ENCODE peak calls at places on chromosomes 4 and X, in seven cellular contexts. One of them, this sample, is unnamed.

GRCh38 chr4:91243132-91243531 is 1060.6 kb upstream of the GRID2 start:
- DNase-seq in AG09319: no peak
- DNase-seq in activated CD8-positive, alpha-beta memory T cell treated with anti-CD3 and anti-CD28 coated beads for 24 hours: no peak
- DNase-seq in mammary epithelial cell: no peak
- DNase-seq in naive B cell: no peak
- DNase-seq in pancreas: no peak
- DNase-seq in NCI-H2029 treated with DMSO at 0.1 percent for 48 hours: peak
- DNase-seq in this sample: peak

GRCh38 chrX:41224606-41225005 is 109.4 kb upstream of the DDX3X start:
- DNase-seq in naive B cell: no peak
- DNase-seq in mammary epithelial cell: no peak
- DNase-seq in activated CD8-positive, alpha-beta memory T cell treated with anti-CD3 and anti-CD28 coated beads for 24 hours: no peak
- DNase-seq in NCI-H2029 treated with DMSO at 0.1 percent for 48 hours: no peak
- DNase-seq in AG09319: no peak
- DNase-seq in pancreas: no peak
- DNase-seq in this sample: no peak

GRCh38 chrX:17022205-17022604 is 75.7 kb downstream of the REPS2 start:
- DNase-seq in NCI-H2029 treated with DMSO at 0.1 percent for 48 hours: no peak
- DNase-seq in mammary epithelial cell: peak
- DNase-seq in pancreas: no peak
- DNase-seq in AG09319: peak
- DNase-seq in naive B cell: no peak
- DNase-seq in activated CD8-positive, alpha-beta memory T cell treated with anti-CD3 and anti-CD28 coated beads for 24 hours: no peak
- DNase-seq in this sample: no peak

GRCh38 chr4:38266616-38267015 is 306.4 kb downstream of the PTTG2 start:
- DNase-seq in NCI-H2029 treated with DMSO at 0.1 percent for 48 hours: no peak
- DNase-seq in activated CD8-positive, alpha-beta memory T cell treated with anti-CD3 and anti-CD28 coated beads for 24 hours: no peak
- DNase-seq in naive B cell: no peak
- DNase-seq in AG09319: no peak
- DNase-seq in mammary epithelial cell: peak
- DNase-seq in pancreas: no peak
- DNase-seq in this sample: peak

GRCh38 chr4:162952232-162952631 is 214.5 kb downstream of the NAF1 start:
- DNase-seq in NCI-H2029 treated with DMSO at 0.1 percent for 48 hours: no peak
- DNase-seq in activated CD8-positive, alpha-beta memory T cell treated with anti-CD3 and anti-CD28 coated beads for 24 hours: no peak
- DNase-seq in naive B cell: no peak
- DNase-seq in pancreas: no peak
- DNase-seq in AG09319: no peak
- DNase-seq in mammary epithelial cell: peak
- DNase-seq in this sample: peak

GRCh38 chr4:72314869-72315268 is 254.2 kb downstream of the ADAMTS3 start:
- DNase-seq in naive B cell: no peak
- DNase-seq in AG09319: peak
- DNase-seq in NCI-H2029 treated with DMSO at 0.1 percent for 48 hours: no peak
- DNase-seq in activated CD8-positive, alpha-beta memory T cell treated with anti-CD3 and anti-CD28 coated beads for 24 hours: no peak
- DNase-seq in pancreas: no peak
- DNase-seq in mammary epithelial cell: peak
- DNase-seq in this sample: peak

GRCh38 chr4:5782829-5783476 is 72.0 kb downstream of the EVC start:
- DNase-seq in naive B cell: no peak
- DNase-seq in activated CD8-positive, alpha-beta memory T cell treated with anti-CD3 and anti-CD28 coated beads for 24 hours: peak
- DNase-seq in AG09319: no peak
- DNase-seq in mammary epithelial cell: no peak
- DNase-seq in NCI-H2029 treated with DMSO at 0.1 percent for 48 hours: peak
- DNase-seq in pancreas: no peak
- DNase-seq in this sample: no peak

GRCh38 chr4:62549601-62550000 is 1349.5 kb downstream of the ADGRL3 start:
- DNase-seq in activated CD8-positive, alpha-beta memory T cell treated with anti-CD3 and anti-CD28 coated beads for 24 hours: no peak
- DNase-seq in mammary epithelial cell: no peak
- DNase-seq in NCI-H2029 treated with DMSO at 0.1 percent for 48 hours: no peak
- DNase-seq in naive B cell: no peak
- DNase-seq in AG09319: no peak
- DNase-seq in pancreas: no peak
- DNase-seq in this sample: no peak

GRCh38 chrX:44042731-44043130 is 69.5 kb upstream of the NDP start:
- DNase-seq in activated CD8-positive, alpha-beta memory T cell treated with anti-CD3 and anti-CD28 coated beads for 24 hours: no peak
- DNase-seq in AG09319: no peak
- DNase-seq in mammary epithelial cell: no peak
- DNase-seq in pancreas: no peak
- DNase-seq in naive B cell: no peak
- DNase-seq in NCI-H2029 treated with DMSO at 0.1 percent for 48 hours: no peak
- DNase-seq in this sample: no peak

GRCh38 chr4:53555111-53555510 is 36.2 kb downstream of the LNX1 start:
- DNase-seq in naive B cell: no peak
- DNase-seq in NCI-H2029 treated with DMSO at 0.1 percent for 48 hours: no peak
- DNase-seq in mammary epithelial cell: no peak
- DNase-seq in AG09319: no peak
- DNase-seq in pancreas: no peak
- DNase-seq in activated CD8-positive, alpha-beta memory T cell treated with anti-CD3 and anti-CD28 coated beads for 24 hours: no peak
- DNase-seq in this sample: no peak

GRCh38 chrX:139508099-139508498 is 22.4 kb upstream of the F9 start:
- DNase-seq in naive B cell: no peak
- DNase-seq in AG09319: no peak
- DNase-seq in activated CD8-positive, alpha-beta memory T cell treated with anti-CD3 and anti-CD28 coated beads for 24 hours: no peak
- DNase-seq in pancreas: no peak
- DNase-seq in NCI-H2029 treated with DMSO at 0.1 percent for 48 hours: no peak
- DNase-seq in mammary epithelial cell: no peak
- DNase-seq in this sample: no peak

GRCh38 chr4:131644619-131645018 is 1504.5 kb upstream of the PCDH10 start:
- DNase-seq in pancreas: no peak
- DNase-seq in naive B cell: no peak
- DNase-seq in mammary epithelial cell: peak
- DNase-seq in NCI-H2029 treated with DMSO at 0.1 percent for 48 hours: no peak
- DNase-seq in AG09319: no peak
- DNase-seq in activated CD8-positive, alpha-beta memory T cell treated with anti-CD3 and anti-CD28 coated beads for 24 hours: no peak
- DNase-seq in this sample: peak

GRCh38 chr4:88953400-88953799 is 103.6 kb downstream of the FAM13A start:
- DNase-seq in NCI-H2029 treated with DMSO at 0.1 percent for 48 hours: no peak
- DNase-seq in pancreas: no peak
- DNase-seq in naive B cell: no peak
- DNase-seq in mammary epithelial cell: no peak
- DNase-seq in AG09319: no peak
- DNase-seq in activated CD8-positive, alpha-beta memory T cell treated with anti-CD3 and anti-CD28 coated beads for 24 hours: no peak
- DNase-seq in this sample: no peak

GRCh38 chr4:140529434-140529833 is 5.5 kb downstream of the ELMOD2 start:
- DNase-seq in mammary epithelial cell: no peak
- DNase-seq in activated CD8-positive, alpha-beta memory T cell treated with anti-CD3 and anti-CD28 coated beads for 24 hours: no peak
- DNase-seq in pancreas: no peak
- DNase-seq in AG09319: no peak
- DNase-seq in naive B cell: no peak
- DNase-seq in NCI-H2029 treated with DMSO at 0.1 percent for 48 hours: no peak
- DNase-seq in this sample: no peak

GRCh38 chr4:38873290-38873949 is 5.8 kb downstream of the FAM114A1 start:
- DNase-seq in activated CD8-positive, alpha-beta memory T cell treated with anti-CD3 and anti-CD28 coated beads for 24 hours: no peak
- DNase-seq in NCI-H2029 treated with DMSO at 0.1 percent for 48 hours: peak
- DNase-seq in mammary epithelial cell: no peak
- DNase-seq in AG09319: no peak
- DNase-seq in pancreas: no peak
- DNase-seq in naive B cell: no peak
- DNase-seq in this sample: no peak

GRCh38 chrX:153768311-153769157 is 4.5 kb downstream of the PLXNB3 start:
- DNase-seq in AG09319: no peak
- DNase-seq in mammary epithelial cell: no peak
- DNase-seq in activated CD8-positive, alpha-beta memory T cell treated with anti-CD3 and anti-CD28 coated beads for 24 hours: no peak
- DNase-seq in NCI-H2029 treated with DMSO at 0.1 percent for 48 hours: no peak
- DNase-seq in naive B cell: no peak
- DNase-seq in pancreas: peak
- DNase-seq in this sample: no peak

GRCh38 chr4:72077346-72077745 is 45.5 kb downstream of the NPFFR2 start:
- DNase-seq in pancreas: no peak
- DNase-seq in mammary epithelial cell: no peak
- DNase-seq in AG09319: no peak
- DNase-seq in naive B cell: no peak
- DNase-seq in NCI-H2029 treated with DMSO at 0.1 percent for 48 hours: no peak
- DNase-seq in activated CD8-positive, alpha-beta memory T cell treated with anti-CD3 and anti-CD28 coated beads for 24 hours: no peak
- DNase-seq in this sample: no peak